ENCODE peak calls at places on chromosomes 5 and 9, in nine cellular contexts. R is AG04450; V is CD4-positive, alpha-beta T cell; Y is right lobe of liver; H is dorsolateral prefrontal cortex; Q is HCT116; M is small intestine; G is right cardiac atrium; D is uterus. I is an unnamed sample.

GRCh38 chr5:108212775-108213346 is 169.0 kb downstream of the FBXL17 start:
- DNase-seq in D (no peak), H (no peak), M (no peak), G (no peak), Y (no peak), V (no peak), R (peak), Q (no peak), I (no peak)

GRCh38 chr9:36039696-36040095 is 3.0 kb downstream of the RECK start:
- DNase-seq in M (no peak), V (no peak), H (no peak), R (no peak), D (no peak), G (no peak), Y (no peak), Q (no peak), I (no peak)

GRCh38 chr5:125277494-125278154 is 531.2 kb upstream of the ZNF608 start:
- DNase-seq in Q (peak), G (no peak), D (no peak), V (no peak), Y (no peak), R (peak), H (no peak), M (peak), I (no peak)

GRCh38 chr5:42487077-42487476 is 63.8 kb downstream of the GHR start:
- DNase-seq in Y (no peak), M (no peak), Q (no peak), H (no peak), R (no peak), D (no peak), V (no peak), G (no peak), I (no peak)

GRCh38 chr9:3906437-3907213 is 380.8 kb upstream of the RFX3 start:
- DNase-seq in H (no peak), V (no peak), R (peak), G (no peak), Q (peak), Y (no peak), M (no peak), D (peak), I (no peak)

GRCh38 chr9:74521009-74521408 is 23.9 kb downstream of the RORB start:
- DNase-seq in V (no peak), G (no peak), Q (no peak), H (no peak), M (no peak), Y (no peak), R (no peak), D (no peak), I (no peak)

GRCh38 chr5:88690619-88691560 is 192.1 kb downstream of the MEF2C start:
- DNase-seq in M (peak), R (peak), H (peak), D (peak), Q (peak), V (peak), G (peak), Y (peak), I (peak)

GRCh38 chr9:133375116-133375723 is 640 bp downstream of the SURF4 start:
- DNase-seq in D (no peak), H (no peak), V (no peak), Y (no peak), R (no peak), M (peak), G (no peak), Q (no peak), I (no peak)

GRCh38 chr5:88999853-89000252 is 116.9 kb upstream of the MEF2C start:
- DNase-seq in Y (no peak), G (no peak), D (no peak), Q (no peak), R (no peak), M (no peak), H (no peak), V (no peak), I (no peak)

GRCh38 chr9:3746296-3747275 is 220.8 kb upstream of the RFX3 start:
- DNase-seq in D (no peak), Y (no peak), R (peak), V (no peak), G (no peak), M (no peak), H (no peak), Q (peak), I (no peak)

GRCh38 chr9:78021692-78022091 is 9.9 kb downstream of the GNAQ start:
- DNase-seq in Q (no peak), G (peak), M (peak), R (no peak), D (no peak), V (no peak), H (no peak), Y (no peak), I (no peak)

GRCh38 chr5:113067635-113068344 is 91.2 kb downstream of the DCP2 start:
- DNase-seq in G (no peak), Q (no peak), D (no peak), H (no peak), V (no peak), R (peak), M (no peak), Y (no peak), I (peak)

GRCh38 chr5:107743357-107744000 is 72.7 kb upstream of the EFNA5 start:
- DNase-seq in V (no peak), G (no peak), M (no peak), H (no peak), Y (no peak), Q (no peak), R (no peak), D (no peak), I (no peak)

GRCh38 chr5:53478411-53479044 is 1.9 kb upstream of the FST start:
- DNase-seq in H (no peak), R (no peak), Y (peak), Q (peak), G (peak), M (peak), D (peak), V (no peak), I (no peak)

GRCh38 chr5:102450313-102450990 is 48.3 kb downstream of the SLCO6A1 start:
- DNase-seq in M (no peak), D (no peak), V (no peak), Y (no peak), G (peak), R (no peak), H (no peak), Q (peak), I (no peak)

GRCh38 chr9:134190232-134191121 is 26.1 kb upstream of the RNU6ATAC start:
- DNase-seq in Q (no peak), R (no peak), M (no peak), H (no peak), D (no peak), V (no peak), Y (peak), G (peak), I (no peak)

GRCh38 chr9:111994831-111995458 is 98.3 kb downstream of the UGCG start:
- DNase-seq in Q (no peak), G (no peak), V (no peak), Y (no peak), D (no peak), H (no peak), M (no peak), R (no peak), I (no peak)

GRCh38 chr5:5304361-5305035 is 118.0 kb upstream of the ICE1 start:
- DNase-seq in G (no peak), H (no peak), V (no peak), R (no peak), D (no peak), Y (no peak), Q (no peak), M (peak), I (no peak)

GRCh38 chr5:15459200-15459599 is 40.8 kb upstream of the FBXL7 start:
- DNase-seq in V (no peak), G (no peak), M (no peak), Q (no peak), D (no peak), R (no peak), Y (no peak), H (no peak), I (no peak)

GRCh38 chr5:41406424-41406823 is 104.0 kb downstream of the PLCXD3 start:
- DNase-seq in M (peak), Q (no peak), Y (no peak), H (no peak), R (no peak), G (no peak), D (no peak), V (no peak), I (no peak)

GRCh38 chr9:123322771-123323481 is 33.1 kb upstream of the CRB2 start:
- DNase-seq in V (peak), M (peak), H (no peak), Q (no peak), Y (no peak), D (no peak), G (no peak), R (no peak), I (peak)

GRCh38 chr9:13146838-13147237 is 132.7 kb downstream of the MPDZ start:
- DNase-seq in M (no peak), Q (no peak), H (no peak), D (no peak), R (no peak), Y (no peak), V (no peak), G (no peak), I (no peak)

GRCh38 chr5:74232281-74232680 is 408.2 kb downstream of the ENC1 start:
- DNase-seq in G (no peak), D (no peak), M (no peak), H (no peak), V (no peak), Q (no peak), Y (no peak), R (peak), I (no peak)

GRCh38 chr9:126883636-126884035 is 23.2 kb downstream of the ZBTB34 start:
- DNase-seq in G (no peak), D (no peak), Q (no peak), V (no peak), M (peak), R (no peak), Y (no peak), H (no peak), I (no peak)

GRCh38 chr5:178777557-178777956 is 47.1 kb upstream of the ZNF354A start:
- DNase-seq in G (no peak), H (no peak), R (no peak), Q (no peak), D (no peak), M (no peak), V (no peak), Y (no peak), I (peak)

GRCh38 chr9:17721954-17722353 is 143.1 kb downstream of the SH3GL2 start:
- DNase-seq in V (no peak), G (no peak), R (no peak), Q (no peak), D (no peak), Y (no peak), H (no peak), M (no peak), I (no peak)

GRCh38 chr5:93512799-93513198 is 68.2 kb downstream of the NR2F1-AS1 start:
- DNase-seq in G (no peak), D (no peak), H (no peak), Y (no peak), Q (no peak), M (no peak), R (peak), V (no peak), I (no peak)

DNA sequence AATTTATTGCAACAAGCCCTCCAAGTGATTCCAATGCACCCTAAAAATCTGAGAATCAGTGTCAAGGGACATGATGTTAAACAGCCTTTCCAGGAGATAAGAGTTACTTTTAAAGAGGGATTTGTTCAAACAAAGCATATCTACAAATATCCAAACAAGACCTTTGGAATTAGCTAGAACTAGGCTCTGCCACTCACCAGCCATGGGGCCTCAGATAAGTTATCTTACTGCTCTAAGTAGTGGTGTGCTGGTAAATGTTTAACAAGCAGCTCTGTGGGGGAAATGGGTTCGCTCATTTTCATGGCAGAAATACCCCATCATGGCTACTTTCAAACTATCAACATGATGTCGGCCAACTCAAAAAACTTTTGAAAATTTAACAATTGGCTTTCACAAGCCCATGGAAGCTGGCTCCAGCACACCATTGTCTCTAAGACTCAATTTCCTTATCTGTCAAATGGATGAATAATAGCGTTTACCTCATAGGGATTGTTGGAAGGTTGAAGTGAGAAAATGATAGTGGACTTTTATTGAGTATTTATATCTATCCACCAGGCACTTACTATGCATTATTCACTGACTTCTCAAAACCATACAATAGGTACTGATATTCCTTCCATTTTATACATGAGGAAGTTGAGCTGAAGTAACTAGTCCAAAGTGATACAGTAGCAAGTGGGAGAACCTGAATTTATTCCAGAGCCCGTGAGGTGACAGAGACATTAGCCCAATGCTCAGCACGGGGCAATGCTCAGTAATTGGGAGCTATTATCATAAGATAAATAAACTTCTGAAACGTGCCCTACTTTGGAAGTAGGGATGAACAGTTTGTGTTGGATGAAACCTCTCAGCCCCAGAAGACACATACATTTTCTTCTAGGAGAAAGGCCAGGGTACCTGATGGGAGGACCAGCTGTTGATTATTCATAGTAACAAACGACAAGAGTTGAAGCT is 43.2 kb downstream of the SH3RF2 start:
- DNase-seq in R (no peak), H (no peak), D (no peak), Q (no peak), Y (peak), M (peak), V (no peak), G (no peak), I (no peak)
- H3K27ac ChIP-seq in R (no peak), H (peak), D (no peak), Q (peak), Y (peak), M (peak), V (no peak), G (no peak), I (no peak)

GRCh38 chr9:131677051-131677444 is 62.8 kb downstream of the RAPGEF1 start:
- DNase-seq in Y (no peak), Q (no peak), G (no peak), H (no peak), R (no peak), M (no peak), D (no peak), V (no peak), I (no peak)
- H3K27ac ChIP-seq in Y (peak), Q (peak), G (peak), H (peak), R (peak), M (peak), D (peak), V (peak), I (peak)

GRCh38 chr5:149421834-149422233 is 42.7 kb upstream of the IL17B start:
- DNase-seq in D (no peak), H (no peak), Q (no peak), Y (no peak), G (peak), V (no peak), M (no peak), R (no peak), I (no peak)
- H3K27ac ChIP-seq in D (peak), H (no peak), Q (no peak), Y (no peak), G (peak), V (no peak), M (no peak), R (peak), I (no peak)

GRCh38 chr5:116650544-116650943 is 75.9 kb upstream of the SEMA6A start:
- DNase-seq in V (no peak), R (no peak), Y (no peak), G (no peak), H (peak), Q (no peak), D (no peak), M (no peak), I (peak)

GRCh38 chr5:116652903-116653302 is 78.3 kb upstream of the SEMA6A start:
- DNase-seq in Y (no peak), H (no peak), Q (no peak), M (no peak), V (no peak), G (no peak), R (no peak), D (no peak), I (no peak)

GRCh38 chr5:116652196-116652729 is 77.6 kb upstream of the SEMA6A start:
- DNase-seq in H (peak), D (peak), Y (no peak), R (no peak), Q (peak), G (peak), V (no peak), M (no peak), I (peak)

GRCh38 chr5:116650964-116651363 is 76.3 kb upstream of the SEMA6A start:
- DNase-seq in G (no peak), Q (no peak), D (no peak), R (no peak), V (no peak), Y (no peak), M (no peak), H (no peak), I (no peak)

GRCh38 chr5:116651653-116652052 is 77.0 kb upstream of the SEMA6A start:
- DNase-seq in Q (no peak), V (no peak), R (no peak), H (no peak), G (no peak), D (no peak), M (no peak), Y (no peak), I (no peak)
- H3K27ac ChIP-seq in Q (no peak), V (no peak), R (no peak), H (peak), G (no peak), D (no peak), M (no peak), Y (no peak), I (peak)

DNA sequence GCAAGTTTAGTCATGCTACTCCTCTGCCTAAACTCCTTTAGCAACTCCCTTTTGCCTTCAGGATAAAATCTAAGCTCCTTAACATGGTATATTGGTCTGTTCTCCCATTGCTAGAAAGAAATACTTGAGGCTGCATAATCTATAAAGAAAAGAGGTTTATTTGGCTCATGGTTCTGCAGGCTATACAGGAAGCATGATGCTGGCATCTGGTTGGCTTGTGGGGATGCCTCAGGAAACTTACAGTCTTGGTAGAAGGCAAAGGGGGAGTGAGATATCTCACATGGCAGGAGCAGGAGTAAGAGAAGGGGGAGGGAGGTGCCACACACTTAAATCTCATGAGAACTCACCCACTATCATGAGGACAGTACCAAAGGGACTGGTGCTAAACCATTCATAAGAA is 145.0 kb downstream of the GDNF start:
- DNase-seq in V (no peak), D (no peak), M (no peak), H (no peak), G (no peak), Y (no peak), Q (no peak), R (no peak), I (no peak)
- H3K27ac ChIP-seq in V (no peak), D (no peak), M (no peak), H (no peak), G (no peak), Y (no peak), Q (no peak), R (no peak), I (no peak)

DNA sequence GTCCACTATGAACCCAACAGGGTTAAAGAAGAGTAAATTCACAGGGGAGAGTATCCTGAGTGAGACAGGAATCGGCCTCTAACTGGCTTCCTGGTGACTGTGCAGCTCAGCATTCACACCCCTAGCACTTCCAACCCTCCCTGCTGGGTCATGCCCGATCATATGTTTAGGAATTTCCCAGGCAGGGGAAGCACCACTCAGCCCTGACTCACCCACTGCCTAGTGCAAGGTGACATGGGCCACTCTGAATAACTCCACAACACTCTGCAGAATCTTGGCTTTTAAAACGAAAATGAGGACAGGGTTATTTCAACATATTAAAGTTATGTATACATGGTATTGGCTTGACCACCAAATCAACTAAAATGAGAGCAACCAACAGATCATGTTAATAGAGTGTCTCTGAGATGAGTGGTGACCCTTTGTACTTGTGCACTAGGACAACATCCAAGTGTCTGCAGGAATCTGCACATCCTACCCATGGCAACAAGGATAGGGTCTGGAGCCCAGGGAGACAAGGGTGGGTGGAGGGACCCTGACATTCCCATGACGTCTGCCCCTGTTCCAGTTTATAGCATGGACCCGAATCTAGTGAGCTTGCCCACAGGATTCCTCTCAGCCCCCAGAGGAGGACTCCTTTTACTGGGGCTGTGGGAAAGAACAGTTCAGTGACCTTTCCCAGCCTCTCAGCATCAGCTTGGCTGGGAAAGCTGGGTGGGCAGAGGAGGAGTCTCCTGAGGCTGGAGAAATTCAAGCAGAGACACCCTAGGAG is 485.8 kb downstream of the SEMA5A start:
- DNase-seq in D (no peak), Q (no peak), H (no peak), M (no peak), V (no peak), G (no peak), R (peak), Y (no peak), I (no peak)
- H3K27ac ChIP-seq in D (no peak), Q (no peak), H (peak), M (no peak), V (no peak), G (peak), R (peak), Y (no peak), I (no peak)

GRCh38 chr9:114386361-114386885 is 1.4 kb downstream of the AKNA start:
- DNase-seq in R (no peak), H (no peak), Q (no peak), V (no peak), D (no peak), Y (no peak), G (no peak), M (peak), I (no peak)
- H3K27ac ChIP-seq in R (peak), H (peak), Q (no peak), V (peak), D (peak), Y (peak), G (peak), M (peak), I (peak)

DNA sequence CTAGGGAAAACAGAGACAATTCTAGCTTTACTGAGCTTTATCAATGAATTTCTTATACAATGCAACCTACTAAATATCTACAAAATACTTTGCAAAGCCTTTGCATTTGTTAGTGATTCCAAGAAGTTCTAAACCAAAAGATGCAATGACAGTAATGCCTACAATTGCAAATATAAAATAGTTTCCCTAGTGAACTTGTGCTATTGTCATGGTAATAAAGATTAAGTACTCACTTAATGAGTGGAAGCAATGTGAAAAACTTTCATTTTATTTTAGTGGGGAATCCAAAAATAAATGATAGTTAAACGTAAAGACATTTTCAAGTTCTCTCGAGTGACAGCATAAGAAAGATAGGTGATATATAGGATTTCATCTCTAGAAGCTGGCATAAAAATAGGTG is 270.5 kb upstream of the CTNND2 start:
- DNase-seq in H (no peak), V (no peak), R (no peak), Q (no peak), G (no peak), Y (no peak), M (no peak), D (no peak), I (no peak)
- H3K27ac ChIP-seq in H (no peak), V (no peak), R (no peak), Q (no peak), G (no peak), Y (no peak), M (no peak), D (no peak), I (no peak)